ENCODE peak calls at places on chromosomes 7 and 10, in ten cellular contexts. One of them, this sample, is unnamed. For H3K36me3, the result is how much of the 10 kb centered on the place peaks cover.

GRCh38 chr10:112475565-112476233 is 28.7 kb downstream of the VTI1A start:
- DNase-seq in fibroblast of lung: peak
- DNase-seq in A673: peak
- DNase-seq in astrocyte: no peak
- DNase-seq in neural progenitor cell: no peak
- DNase-seq in HCT116: no peak
- DNase-seq in MM.1S: peak
- DNase-seq in mammary epithelial cell: no peak
- DNase-seq in H1: no peak
- DNase-seq in GM23248: peak
- DNase-seq in this sample: peak

GRCh38 chr10:33291053-33291592 is 43.3 kb downstream of the NRP1 start:
- DNase-seq in fibroblast of lung: peak
- DNase-seq in A673: peak
- DNase-seq in astrocyte: peak
- DNase-seq in neural progenitor cell: no peak
- DNase-seq in HCT116: no peak
- DNase-seq in MM.1S: no peak
- DNase-seq in mammary epithelial cell: peak
- DNase-seq in H1: no peak
- DNase-seq in GM23248: peak
- DNase-seq in this sample: no peak

GRCh38 chr10:69819713-69820506 is 18.2 kb downstream of the COL13A1 start:
- DNase-seq in fibroblast of lung: peak
- DNase-seq in A673: no peak
- DNase-seq in astrocyte: peak
- DNase-seq in neural progenitor cell: no peak
- DNase-seq in HCT116: no peak
- DNase-seq in MM.1S: no peak
- DNase-seq in mammary epithelial cell: no peak
- DNase-seq in H1: no peak
- DNase-seq in GM23248: peak
- DNase-seq in this sample: peak

GRCh38 chr7:151410405-151411390 is 860 bp upstream of the WDR86 start:
- DNase-seq in fibroblast of lung: no peak
- DNase-seq in A673: peak
- DNase-seq in astrocyte: no peak
- DNase-seq in neural progenitor cell: peak
- DNase-seq in HCT116: no peak
- DNase-seq in MM.1S: no peak
- DNase-seq in mammary epithelial cell: no peak
- DNase-seq in H1: peak
- DNase-seq in GM23248: no peak
- DNase-seq in this sample: no peak

GRCh38 chr10:119299531-119299930 is 92.2 kb downstream of the GRK5 start:
- DNase-seq in fibroblast of lung: no peak
- DNase-seq in A673: no peak
- DNase-seq in astrocyte: no peak
- DNase-seq in neural progenitor cell: no peak
- DNase-seq in HCT116: no peak
- DNase-seq in MM.1S: peak
- DNase-seq in mammary epithelial cell: no peak
- DNase-seq in H1: no peak
- DNase-seq in GM23248: no peak
- DNase-seq in this sample: no peak

GRCh38 chr7:123727071-123727837 is 21.5 kb downstream of the WASL start:
- DNase-seq in fibroblast of lung: peak
- DNase-seq in A673: no peak
- DNase-seq in astrocyte: peak
- DNase-seq in neural progenitor cell: no peak
- DNase-seq in HCT116: no peak
- DNase-seq in MM.1S: no peak
- DNase-seq in mammary epithelial cell: peak
- DNase-seq in H1: no peak
- DNase-seq in GM23248: peak
- DNase-seq in this sample: peak

GRCh38 chr10:50395279-50395678 is 144.0 kb upstream of the ASAH2 start:
- DNase-seq in fibroblast of lung: peak
- DNase-seq in A673: peak
- DNase-seq in astrocyte: peak
- DNase-seq in neural progenitor cell: no peak
- DNase-seq in HCT116: no peak
- DNase-seq in MM.1S: no peak
- DNase-seq in mammary epithelial cell: peak
- DNase-seq in H1: no peak
- DNase-seq in GM23248: peak
- DNase-seq in this sample: no peak

GRCh38 chr7:44555350-44555749 is 14.2 kb upstream of the NPC1L1 start:
- DNase-seq in fibroblast of lung: no peak
- DNase-seq in A673: no peak
- DNase-seq in astrocyte: no peak
- DNase-seq in neural progenitor cell: no peak
- DNase-seq in HCT116: no peak
- DNase-seq in MM.1S: no peak
- DNase-seq in mammary epithelial cell: no peak
- DNase-seq in H1: no peak
- DNase-seq in GM23248: no peak
- DNase-seq in this sample: no peak

GRCh38 chr7:45888993-45889366 is 692 bp downstream of the IGFBP1 start:
- DNase-seq in fibroblast of lung: no peak
- DNase-seq in A673: no peak
- DNase-seq in astrocyte: no peak
- DNase-seq in neural progenitor cell: no peak
- DNase-seq in HCT116: no peak
- DNase-seq in MM.1S: no peak
- DNase-seq in mammary epithelial cell: no peak
- DNase-seq in H1: peak
- DNase-seq in GM23248: peak
- DNase-seq in this sample: no peak

GRCh38 chr10:50540069-50540825 is 83.5 kb downstream of the SGMS1 start:
- DNase-seq in fibroblast of lung: no peak
- DNase-seq in A673: no peak
- DNase-seq in astrocyte: no peak
- DNase-seq in neural progenitor cell: no peak
- DNase-seq in HCT116: no peak
- DNase-seq in MM.1S: no peak
- DNase-seq in mammary epithelial cell: no peak
- DNase-seq in H1: no peak
- DNase-seq in GM23248: peak
- DNase-seq in this sample: no peak

DNA sequence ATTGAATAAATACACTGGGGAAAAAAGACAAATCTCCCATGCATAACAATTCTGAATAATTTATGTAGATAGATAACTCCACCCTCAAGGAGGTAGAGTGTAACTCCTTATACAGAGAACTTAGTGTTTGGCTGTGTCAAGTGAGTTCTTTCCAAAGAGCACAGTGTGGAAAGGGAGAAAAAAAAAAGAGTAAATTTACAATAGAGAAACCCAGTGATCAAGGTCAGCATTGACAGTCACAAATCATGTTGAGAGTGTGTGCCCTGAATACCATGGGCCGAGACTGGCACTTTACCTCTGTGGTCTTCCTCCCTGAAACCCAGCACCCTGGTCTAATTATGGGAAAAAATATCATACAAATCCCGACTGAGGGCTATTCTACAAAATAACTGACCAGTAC is 5.5 kb downstream of the PIK3AP1 start:
- DNase-seq in fibroblast of lung: no peak
- DNase-seq in A673: no peak
- DNase-seq in astrocyte: no peak
- DNase-seq in neural progenitor cell: no peak
- DNase-seq in HCT116: no peak
- DNase-seq in MM.1S: no peak
- DNase-seq in mammary epithelial cell: no peak
- DNase-seq in H1: no peak
- DNase-seq in GM23248: no peak
- DNase-seq in this sample: no peak
- H3K36me3 ChIP-seq in fibroblast of lung: under half
- H3K36me3 ChIP-seq in A673: under half
- H3K36me3 ChIP-seq in astrocyte: under half
- H3K36me3 ChIP-seq in neural progenitor cell: under half
- H3K36me3 ChIP-seq in HCT116: under half
- H3K36me3 ChIP-seq in MM.1S: under half
- H3K36me3 ChIP-seq in mammary epithelial cell: under half
- H3K36me3 ChIP-seq in H1: under half
- H3K36me3 ChIP-seq in GM23248: under half
- H3K36me3 ChIP-seq in this sample: under half

GRCh38 chr10:89653410-89653828 is 8.4 kb upstream of the PANK1 start:
- DNase-seq in fibroblast of lung: peak
- DNase-seq in A673: no peak
- DNase-seq in astrocyte: peak
- DNase-seq in neural progenitor cell: no peak
- DNase-seq in HCT116: no peak
- DNase-seq in MM.1S: peak
- DNase-seq in mammary epithelial cell: peak
- DNase-seq in H1: no peak
- DNase-seq in GM23248: no peak
- DNase-seq in this sample: no peak
- TF ChIP-seq EZH2 in fibroblast of lung: no peak
- TF ChIP-seq EZH2 in A673: no peak
- TF ChIP-seq EZH2 in astrocyte: no peak
- TF ChIP-seq EZH2 in neural progenitor cell: no peak
- TF ChIP-seq EZH2 in HCT116: no peak
- TF ChIP-seq EZH2 in MM.1S: no peak
- TF ChIP-seq EZH2 in mammary epithelial cell: no peak
- TF ChIP-seq EZH2 in H1: no peak
- TF ChIP-seq EZH2 in GM23248: no peak
- TF ChIP-seq EZH2 in this sample: no peak

GRCh38 chr10:116053910-116054309 is 219.1 kb downstream of the GFRA1 start:
- DNase-seq in fibroblast of lung: no peak
- DNase-seq in A673: no peak
- DNase-seq in astrocyte: no peak
- DNase-seq in neural progenitor cell: peak
- DNase-seq in HCT116: no peak
- DNase-seq in MM.1S: no peak
- DNase-seq in mammary epithelial cell: no peak
- DNase-seq in H1: no peak
- DNase-seq in GM23248: no peak
- DNase-seq in this sample: no peak

GRCh38 chr10:116045957-116046356 is 227.0 kb downstream of the GFRA1 start:
- DNase-seq in fibroblast of lung: no peak
- DNase-seq in A673: no peak
- DNase-seq in astrocyte: no peak
- DNase-seq in neural progenitor cell: no peak
- DNase-seq in HCT116: no peak
- DNase-seq in MM.1S: no peak
- DNase-seq in mammary epithelial cell: no peak
- DNase-seq in H1: no peak
- DNase-seq in GM23248: no peak
- DNase-seq in this sample: no peak

GRCh38 chr10:116049644-116050043 is 223.4 kb downstream of the GFRA1 start:
- DNase-seq in fibroblast of lung: no peak
- DNase-seq in A673: no peak
- DNase-seq in astrocyte: no peak
- DNase-seq in neural progenitor cell: no peak
- DNase-seq in HCT116: no peak
- DNase-seq in MM.1S: no peak
- DNase-seq in mammary epithelial cell: no peak
- DNase-seq in H1: no peak
- DNase-seq in GM23248: no peak
- DNase-seq in this sample: no peak

GRCh38 chr10:116044722-116045374 is 228.2 kb downstream of the GFRA1 start:
- DNase-seq in fibroblast of lung: peak
- DNase-seq in A673: no peak
- DNase-seq in astrocyte: peak
- DNase-seq in neural progenitor cell: no peak
- DNase-seq in HCT116: no peak
- DNase-seq in MM.1S: no peak
- DNase-seq in mammary epithelial cell: no peak
- DNase-seq in H1: no peak
- DNase-seq in GM23248: peak
- DNase-seq in this sample: no peak

DNA sequence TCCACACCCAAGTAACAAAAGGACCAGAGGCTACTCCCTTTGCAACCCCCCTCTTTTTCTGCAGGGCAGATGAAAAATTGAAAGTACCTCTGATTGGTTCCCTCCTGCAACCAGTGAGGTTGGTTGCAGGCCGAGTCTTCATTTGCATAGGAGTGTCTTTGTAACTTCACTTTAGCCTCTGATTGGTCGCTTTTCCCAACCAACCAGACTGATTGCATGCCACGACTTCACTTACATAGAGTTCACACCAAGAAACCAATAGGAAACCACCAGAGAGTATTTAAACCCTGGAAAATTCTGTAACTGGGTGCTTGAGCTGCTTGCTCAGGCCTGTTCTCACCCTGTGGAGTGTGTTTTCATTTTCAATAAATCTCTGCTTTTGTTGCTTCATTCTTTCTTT is 223.8 kb downstream of the GFRA1 start:
- DNase-seq in fibroblast of lung: no peak
- DNase-seq in A673: no peak
- DNase-seq in astrocyte: no peak
- DNase-seq in neural progenitor cell: no peak
- DNase-seq in HCT116: no peak
- DNase-seq in MM.1S: no peak
- DNase-seq in mammary epithelial cell: no peak
- DNase-seq in H1: no peak
- DNase-seq in GM23248: no peak
- DNase-seq in this sample: no peak
- H3K36me3 ChIP-seq in fibroblast of lung: under half
- H3K36me3 ChIP-seq in A673: under half
- H3K36me3 ChIP-seq in astrocyte: under half
- H3K36me3 ChIP-seq in neural progenitor cell: under half
- H3K36me3 ChIP-seq in HCT116: under half
- H3K36me3 ChIP-seq in MM.1S: under half
- H3K36me3 ChIP-seq in mammary epithelial cell: under half
- H3K36me3 ChIP-seq in H1: under half
- H3K36me3 ChIP-seq in GM23248: under half
- H3K36me3 ChIP-seq in this sample: under half

GRCh38 chr7:157685430-157686284 is 348.9 kb downstream of the DNAJB6 start:
- DNase-seq in fibroblast of lung: no peak
- DNase-seq in A673: no peak
- DNase-seq in astrocyte: no peak
- DNase-seq in neural progenitor cell: peak
- DNase-seq in HCT116: no peak
- DNase-seq in MM.1S: no peak
- DNase-seq in mammary epithelial cell: no peak
- DNase-seq in H1: peak
- DNase-seq in GM23248: no peak
- DNase-seq in this sample: no peak

GRCh38 chr7:157684596-157685429 is 348.0 kb downstream of the DNAJB6 start:
- DNase-seq in fibroblast of lung: peak
- DNase-seq in A673: no peak
- DNase-seq in astrocyte: no peak
- DNase-seq in neural progenitor cell: peak
- DNase-seq in HCT116: no peak
- DNase-seq in MM.1S: no peak
- DNase-seq in mammary epithelial cell: no peak
- DNase-seq in H1: peak
- DNase-seq in GM23248: no peak
- DNase-seq in this sample: no peak

GRCh38 chr7:157687158-157687557 is 350.4 kb downstream of the DNAJB6 start:
- DNase-seq in fibroblast of lung: peak
- DNase-seq in A673: no peak
- DNase-seq in astrocyte: no peak
- DNase-seq in neural progenitor cell: peak
- DNase-seq in HCT116: no peak
- DNase-seq in MM.1S: no peak
- DNase-seq in mammary epithelial cell: no peak
- DNase-seq in H1: peak
- DNase-seq in GM23248: no peak
- DNase-seq in this sample: no peak

GRCh38 chr7:157687845-157688244 is 351.0 kb downstream of the DNAJB6 start:
- DNase-seq in fibroblast of lung: no peak
- DNase-seq in A673: no peak
- DNase-seq in astrocyte: no peak
- DNase-seq in neural progenitor cell: peak
- DNase-seq in HCT116: no peak
- DNase-seq in MM.1S: no peak
- DNase-seq in mammary epithelial cell: no peak
- DNase-seq in H1: no peak
- DNase-seq in GM23248: no peak
- DNase-seq in this sample: no peak

GRCh38 chr7:157686285-157686894 is 349.6 kb downstream of the DNAJB6 start:
- DNase-seq in fibroblast of lung: peak
- DNase-seq in A673: no peak
- DNase-seq in astrocyte: peak
- DNase-seq in neural progenitor cell: peak
- DNase-seq in HCT116: no peak
- DNase-seq in MM.1S: no peak
- DNase-seq in mammary epithelial cell: no peak
- DNase-seq in H1: peak
- DNase-seq in GM23248: no peak
- DNase-seq in this sample: no peak
- TF ChIP-seq EZH2 in fibroblast of lung: no peak
- TF ChIP-seq EZH2 in A673: peak
- TF ChIP-seq EZH2 in astrocyte: no peak
- TF ChIP-seq EZH2 in neural progenitor cell: no peak
- TF ChIP-seq EZH2 in HCT116: no peak
- TF ChIP-seq EZH2 in MM.1S: no peak
- TF ChIP-seq EZH2 in mammary epithelial cell: no peak
- TF ChIP-seq EZH2 in H1: peak
- TF ChIP-seq EZH2 in GM23248: no peak
- TF ChIP-seq EZH2 in this sample: peak

This sample was measured in endothelial cell of umbilical vein.